ENCODE peak calls at places on chromosomes 2 and 18, in four cellular contexts. One of them, this sample, is unnamed.

GRCh38 chr18:30376515-30376914 is 666.0 kb downstream of the DSC3 start:
- DNase-seq in SK-N-SH: no peak
- DNase-seq in GM12878: no peak
- DNase-seq in HepG2: peak; percentile 7
- DNase-seq in this sample: peak; percentile 49

GRCh38 chr2:177572236-177572671 is 179.7 kb downstream of the AGPS start:
- DNase-seq in SK-N-SH: no peak
- DNase-seq in GM12878: no peak
- DNase-seq in HepG2: peak; percentile 80
- DNase-seq in this sample: no peak

GRCh38 chr2:240131941-240132650 is 4.0 kb downstream of the COPS9 start:
- DNase-seq in SK-N-SH: no peak
- DNase-seq in GM12878: no peak
- DNase-seq in HepG2: no peak
- DNase-seq in this sample: no peak

GRCh38 chr2:45268631-45269030 is 259.4 kb upstream of the SIX2 start:
- DNase-seq in SK-N-SH: no peak
- DNase-seq in GM12878: no peak
- DNase-seq in HepG2: no peak
- DNase-seq in this sample: no peak

GRCh38 chr2:55048925-55049793 is 1.1 kb downstream of the RTN4 start:
- DNase-seq in SK-N-SH: peak; percentile 77
- DNase-seq in GM12878: no peak
- DNase-seq in HepG2: peak; percentile 75
- DNase-seq in this sample: peak; percentile 60

GRCh38 chr2:19745318-19746136 is 156.3 kb downstream of the TTC32 start:
- DNase-seq in SK-N-SH: no peak
- DNase-seq in GM12878: no peak
- DNase-seq in HepG2: no peak
- DNase-seq in this sample: no peak

GRCh38 chr18:66167829-66168463 is 417.1 kb downstream of the CDH7 start:
- DNase-seq in SK-N-SH: no peak
- DNase-seq in GM12878: no peak
- DNase-seq in HepG2: no peak
- DNase-seq in this sample: no peak

GRCh38 chr2:46945671-46946070 is 30.1 kb upstream of the MCFD2 start:
- DNase-seq in SK-N-SH: no peak
- DNase-seq in GM12878: no peak
- DNase-seq in HepG2: no peak
- DNase-seq in this sample: no peak

GRCh38 chr2:226471987-226472470 is 327.6 kb downstream of the IRS1 start:
- DNase-seq in SK-N-SH: no peak
- DNase-seq in GM12878: no peak
- DNase-seq in HepG2: no peak
- DNase-seq in this sample: no peak

GRCh38 chr18:51070545-51070944 is 40.5 kb downstream of the SMAD4 start:
- DNase-seq in SK-N-SH: no peak
- DNase-seq in GM12878: no peak
- DNase-seq in HepG2: no peak
- DNase-seq in this sample: no peak

GRCh38 chr2:187874786-187875185 is 320.6 kb upstream of the TFPI start:
- DNase-seq in SK-N-SH: no peak
- DNase-seq in GM12878: no peak
- DNase-seq in HepG2: no peak
- DNase-seq in this sample: no peak

GRCh38 chr2:215003001-215003400 is 135.4 kb downstream of the ABCA12 start:
- DNase-seq in SK-N-SH: no peak
- DNase-seq in GM12878: no peak
- DNase-seq in HepG2: no peak
- DNase-seq in this sample: no peak

GRCh38 chr2:127662937-127663565 is 12.3 kb downstream of the LIMS2 start:
- DNase-seq in SK-N-SH: peak; percentile 79
- DNase-seq in GM12878: no peak
- DNase-seq in HepG2: no peak
- DNase-seq in this sample: no peak

GRCh38 chr2:120737802-120738516 is 2.3 kb downstream of the GLI2 start:
- DNase-seq in SK-N-SH: no peak
- DNase-seq in GM12878: no peak
- DNase-seq in HepG2: no peak
- DNase-seq in this sample: no peak

GRCh38 chr18:32906506-32907214 is 133.8 kb upstream of the KLHL14 start:
- DNase-seq in SK-N-SH: no peak
- DNase-seq in GM12878: no peak
- DNase-seq in HepG2: no peak
- DNase-seq in this sample: no peak

GRCh38 chr18:9734189-9734588 is 26.1 kb downstream of the RAB31 start:
- DNase-seq in SK-N-SH: no peak
- DNase-seq in GM12878: no peak
- DNase-seq in HepG2: peak; percentile 70
- DNase-seq in this sample: no peak

GRCh38 chr2:234606906-234607305 is 110.0 kb upstream of the ARL4C start:
- DNase-seq in SK-N-SH: no peak
- DNase-seq in GM12878: no peak
- DNase-seq in HepG2: no peak
- DNase-seq in this sample: no peak

GRCh38 chr2:179669196-179669595 is 192.2 kb downstream of the ZNF385B start:
- DNase-seq in SK-N-SH: no peak
- DNase-seq in GM12878: no peak
- DNase-seq in HepG2: no peak
- DNase-seq in this sample: no peak

DNA sequence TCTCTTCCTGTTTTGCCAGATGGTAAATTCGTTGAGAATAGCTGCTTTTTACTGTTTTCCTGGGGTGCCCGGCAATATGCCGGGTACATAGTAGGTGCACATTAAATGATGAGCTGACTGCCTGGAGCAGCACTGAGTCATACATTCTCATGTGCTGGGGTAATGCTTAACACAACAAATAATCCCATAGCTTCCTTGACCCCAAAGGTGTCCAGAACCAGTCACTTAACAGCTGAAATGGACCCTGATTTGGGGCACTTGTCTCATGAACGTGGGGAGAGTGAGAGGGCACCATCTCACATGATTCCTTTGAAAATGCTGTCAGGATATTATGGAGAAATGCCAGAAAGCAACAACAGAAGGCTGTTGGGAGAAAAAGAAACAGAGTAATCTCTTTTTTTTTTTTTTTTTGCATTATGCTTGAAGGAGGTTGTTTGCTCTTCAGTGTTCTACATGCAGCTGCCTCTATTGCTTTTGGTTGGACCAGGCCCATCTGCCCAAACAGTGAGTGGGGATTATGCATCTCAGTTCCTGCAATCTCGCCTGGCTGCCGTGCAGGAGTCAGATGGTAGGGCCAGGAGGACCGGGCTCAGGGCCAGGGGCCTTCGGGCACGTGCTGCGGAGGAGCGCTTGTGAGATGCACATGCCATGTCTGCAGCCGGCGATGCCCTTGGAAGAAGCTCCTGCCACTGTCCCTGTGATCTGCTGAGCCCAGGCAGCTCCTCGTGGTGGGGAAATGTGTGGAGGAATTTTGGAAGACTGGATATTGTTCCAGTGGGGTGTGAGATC is 162.1 kb downstream of the SH3RF3 start:
- DNase-seq in SK-N-SH: no peak
- DNase-seq in GM12878: no peak
- DNase-seq in HepG2: no peak
- DNase-seq in this sample: no peak
- TF ChIP-seq FOXM1 in SK-N-SH: no peak
- TF ChIP-seq FOXM1 in GM12878: no peak
- TF ChIP-seq FOXM1 in HepG2: no peak
- TF ChIP-seq FOXM1 in this sample: no peak

GRCh38 chr2:238286987-238287386 is 1.4 kb downstream of the PER2 start:
- DNase-seq in SK-N-SH: no peak
- DNase-seq in GM12878: no peak
- DNase-seq in HepG2: no peak
- DNase-seq in this sample: no peak
- TF ChIP-seq FOXM1 in SK-N-SH: no peak
- TF ChIP-seq FOXM1 in GM12878: no peak
- TF ChIP-seq FOXM1 in HepG2: no peak
- TF ChIP-seq FOXM1 in this sample: no peak

DNA sequence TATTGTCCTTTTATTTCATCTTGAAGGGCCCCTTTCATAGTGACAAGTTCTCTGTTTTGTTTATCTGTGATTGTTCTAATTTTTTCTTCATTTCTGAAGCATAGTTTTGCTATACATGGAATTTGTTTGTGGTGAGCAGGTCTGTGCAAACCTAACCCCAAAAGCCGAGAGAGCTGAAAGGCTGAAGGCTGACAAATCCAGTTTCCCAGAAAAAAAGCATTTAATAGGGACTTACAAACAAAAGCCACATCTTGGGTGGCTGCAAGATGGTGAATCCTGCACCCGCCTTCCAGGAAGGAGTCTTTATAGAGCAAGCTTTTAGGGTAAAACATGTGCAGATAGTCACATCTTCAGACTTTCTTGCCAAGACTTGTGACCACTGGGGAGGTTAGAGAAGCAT is 473.4 kb upstream of the TRIB2 start:
- DNase-seq in SK-N-SH: no peak
- DNase-seq in GM12878: no peak
- DNase-seq in HepG2: no peak
- DNase-seq in this sample: no peak
- TF ChIP-seq FOXM1 in SK-N-SH: no peak
- TF ChIP-seq FOXM1 in GM12878: no peak
- TF ChIP-seq FOXM1 in HepG2: no peak
- TF ChIP-seq FOXM1 in this sample: no peak

GRCh38 chr2:147824625-147825024 is 20.2 kb upstream of the ACVR2A start:
- DNase-seq in SK-N-SH: no peak
- DNase-seq in GM12878: no peak
- DNase-seq in HepG2: no peak
- DNase-seq in this sample: no peak

GRCh38 chr2:147818741-147819140 is 26.1 kb upstream of the ACVR2A start:
- DNase-seq in SK-N-SH: no peak
- DNase-seq in GM12878: no peak
- DNase-seq in HepG2: no peak
- DNase-seq in this sample: no peak
- TF ChIP-seq FOXM1 in SK-N-SH: no peak
- TF ChIP-seq FOXM1 in GM12878: no peak
- TF ChIP-seq FOXM1 in HepG2: no peak
- TF ChIP-seq FOXM1 in this sample: no peak

GRCh38 chr2:222290371-222290690 is 8.5 kb downstream of the PAX3 start:
- DNase-seq in SK-N-SH: no peak
- DNase-seq in GM12878: no peak
- DNase-seq in HepG2: no peak
- DNase-seq in this sample: no peak

GRCh38 chr2:222289280-222290250 is 9.2 kb downstream of the PAX3 start:
- DNase-seq in SK-N-SH: no peak
- DNase-seq in GM12878: no peak
- DNase-seq in HepG2: no peak
- DNase-seq in this sample: peak; percentile 44

GRCh38 chr2:222292113-222292737 is 6.6 kb downstream of the PAX3 start:
- DNase-seq in SK-N-SH: no peak
- DNase-seq in GM12878: no peak
- DNase-seq in HepG2: no peak
- DNase-seq in this sample: no peak

GRCh38 chr2:222291485-222291841 is 7.3 kb downstream of the PAX3 start:
- DNase-seq in SK-N-SH: no peak
- DNase-seq in GM12878: no peak
- DNase-seq in HepG2: no peak
- DNase-seq in this sample: no peak

GRCh38 chr2:222290691-222291484 is 7.9 kb downstream of the PAX3 start:
- DNase-seq in SK-N-SH: peak; percentile 44
- DNase-seq in GM12878: no peak
- DNase-seq in HepG2: no peak
- DNase-seq in this sample: no peak
- TF ChIP-seq FOXM1 in SK-N-SH: no peak
- TF ChIP-seq FOXM1 in GM12878: no peak
- TF ChIP-seq FOXM1 in HepG2: no peak
- TF ChIP-seq FOXM1 in this sample: no peak

DNA sequence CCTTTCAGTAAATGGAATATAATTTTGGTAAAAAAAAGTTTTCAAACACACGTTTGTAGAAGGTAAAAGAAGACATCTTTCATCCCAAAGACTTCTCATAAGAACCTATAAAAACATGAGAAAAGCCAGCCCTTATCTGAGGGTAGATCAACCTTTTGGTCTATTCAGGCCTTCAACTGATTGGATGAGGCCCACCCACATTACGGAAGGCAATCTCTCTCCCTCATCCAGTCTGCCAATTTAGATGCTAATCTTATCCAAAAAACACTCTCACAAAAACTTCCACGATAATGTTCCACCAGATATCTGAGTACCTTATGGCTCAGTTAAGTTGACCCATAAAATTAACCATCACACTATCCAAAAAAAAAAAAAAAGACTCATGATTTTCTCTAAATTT is 2.2 kb upstream of the CDH20 start:
- DNase-seq in SK-N-SH: no peak
- DNase-seq in GM12878: no peak
- DNase-seq in HepG2: no peak
- DNase-seq in this sample: no peak
- TF ChIP-seq FOXM1 in SK-N-SH: no peak
- TF ChIP-seq FOXM1 in GM12878: no peak
- TF ChIP-seq FOXM1 in HepG2: no peak
- TF ChIP-seq FOXM1 in this sample: no peak

GRCh38 chr18:77495079-77495478 is 245.4 kb downstream of the GALR1 start:
- DNase-seq in SK-N-SH: no peak
- DNase-seq in GM12878: no peak
- DNase-seq in HepG2: no peak
- DNase-seq in this sample: no peak
- TF ChIP-seq FOXM1 in SK-N-SH: no peak
- TF ChIP-seq FOXM1 in GM12878: no peak
- TF ChIP-seq FOXM1 in HepG2: no peak
- TF ChIP-seq FOXM1 in this sample: no peak

DNA sequence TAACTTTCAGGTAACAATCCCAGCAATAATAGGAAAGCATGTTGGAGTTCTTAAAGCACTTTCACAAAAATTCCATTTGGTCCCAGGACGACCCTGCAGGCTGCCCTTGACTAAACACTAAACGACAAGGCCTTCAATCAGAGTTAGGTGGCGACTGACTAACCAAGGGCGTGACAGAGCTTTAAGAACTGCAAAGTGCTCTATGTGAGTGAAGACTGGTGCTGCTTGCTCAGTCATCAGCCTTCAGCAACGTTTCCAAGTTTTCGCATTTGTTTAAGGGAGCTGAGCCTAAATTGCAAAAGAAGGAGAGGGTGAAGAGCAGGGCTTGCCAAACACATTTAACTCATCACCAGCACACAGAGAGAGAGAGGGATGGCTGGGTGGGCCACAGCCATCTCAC is 204.7 kb upstream of the PID1 start:
- DNase-seq in SK-N-SH: no peak
- DNase-seq in GM12878: no peak
- DNase-seq in HepG2: no peak
- DNase-seq in this sample: no peak
- TF ChIP-seq FOXM1 in SK-N-SH: no peak
- TF ChIP-seq FOXM1 in GM12878: no peak
- TF ChIP-seq FOXM1 in HepG2: no peak
- TF ChIP-seq FOXM1 in this sample: no peak

DNA sequence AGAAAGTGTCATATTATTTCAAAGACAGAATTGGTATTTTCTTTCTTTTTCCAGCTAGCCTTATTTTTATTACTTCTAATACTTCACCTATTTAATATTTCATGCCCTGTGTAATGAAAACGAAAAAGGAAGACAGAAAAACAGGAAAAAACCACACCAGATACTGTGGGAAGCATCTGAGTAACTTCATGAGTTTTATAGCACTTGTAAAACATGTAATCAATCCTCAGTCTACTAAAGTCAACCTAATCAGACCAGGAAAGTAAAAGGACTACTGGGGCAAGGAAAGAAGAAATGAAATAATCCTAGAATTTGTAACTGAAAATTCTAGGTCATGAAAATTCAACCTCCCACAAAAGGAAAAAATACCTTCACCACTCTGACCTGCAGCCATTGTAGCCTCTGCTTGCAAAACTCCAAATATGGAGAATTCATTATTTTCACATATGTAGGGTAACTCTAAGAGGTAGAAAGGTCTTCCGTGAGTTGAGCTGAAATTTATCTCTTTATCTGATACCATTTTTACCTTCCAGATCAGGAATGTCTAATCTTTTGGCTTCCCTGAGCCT is 34.7 kb upstream of the STRN start:
- DNase-seq in SK-N-SH: no peak
- DNase-seq in GM12878: no peak
- DNase-seq in HepG2: no peak
- DNase-seq in this sample: no peak
- TF ChIP-seq FOXM1 in SK-N-SH: no peak
- TF ChIP-seq FOXM1 in GM12878: no peak
- TF ChIP-seq FOXM1 in HepG2: no peak
- TF ChIP-seq FOXM1 in this sample: no peak